ENCODE peak calls at places on chromosomes 4 and X, in five cellular contexts. C, L, A, S and D are unnamed samples.

GRCh38 chr4:2247128-2248043 is 5.5 kb upstream of the HAUS3 start:
- DNase-seq in L (no peak), A (peak), C (no peak), S (no peak), D (peak)

GRCh38 chr4:120869511-120870278 is 52.8 kb downstream of the PRDM5 start:
- DNase-seq in L (no peak), S (peak), C (no peak), A (no peak), D (no peak)

GRCh38 chrX:12912786-12913185 is 6.4 kb downstream of the TLR8 start:
- DNase-seq in C (no peak), L (no peak), S (no peak), A (no peak), D (no peak)

GRCh38 chrX:113759422-113759821 is 824.5 kb upstream of the HTR2C start:
- DNase-seq in A (no peak), L (no peak), C (no peak), S (no peak), D (no peak)

GRCh38 chrX:40148439-40149285 is 50.9 kb upstream of the BCOR start:
- DNase-seq in C (no peak), L (no peak), A (no peak), S (no peak), D (no peak)

GRCh38 chr4:100366213-100366612 is 151.6 kb downstream of the EMCN start:
- DNase-seq in L (no peak), A (no peak), S (no peak), C (no peak), D (no peak)

GRCh38 chrX:149004936-149005335 is 500.2 kb downstream of the IDS start:
- DNase-seq in S (no peak), C (no peak), L (no peak), A (no peak), D (no peak)

GRCh38 chrX:54208531-54208930 is 25.5 kb upstream of the FAM120C start:
- DNase-seq in C (no peak), A (no peak), S (no peak), L (no peak), D (no peak)

GRCh38 chr4:61086979-61087378 is 113.1 kb upstream of the ADGRL3 start:
- DNase-seq in C (no peak), L (no peak), A (no peak), S (no peak), D (no peak)

GRCh38 chr4:188596027-188596426 is 456.8 kb downstream of the TRIML1 start:
- DNase-seq in C (peak), A (no peak), S (no peak), L (no peak), D (no peak)

GRCh38 chr4:66688674-66689073 is 856.6 kb downstream of the CENPC start:
- DNase-seq in L (peak), S (no peak), C (no peak), A (no peak), D (no peak)

GRCh38 chrX:82141942-82142341 is 940.0 kb downstream of the SH3BGRL start:
- DNase-seq in C (no peak), A (no peak), L (no peak), S (no peak), D (no peak)

GRCh38 chr4:87066403-87067119 is 131.8 kb downstream of the AFF1 start:
- DNase-seq in C (no peak), S (no peak), L (no peak), A (no peak), D (no peak)

GRCh38 chr4:110106946-110107325 is 91.5 kb downstream of the ELOVL6 start:
- DNase-seq in C (no peak), L (peak), S (no peak), A (no peak), D (no peak)

GRCh38 chr4:156495836-156496235 is 475.8 kb downstream of the PDGFC start:
- DNase-seq in C (no peak), A (no peak), S (no peak), L (no peak), D (no peak)

GRCh38 chr4:113564493-113564892 is 197.0 kb downstream of the CAMK2D start:
- DNase-seq in S (no peak), C (no peak), A (no peak), L (no peak), D (no peak)

GRCh38 chr4:61638600-61638999 is 438.5 kb downstream of the ADGRL3 start:
- DNase-seq in C (peak), L (no peak), S (no peak), A (no peak), D (no peak)

GRCh38 chrX:153736871-153737441 is 12.3 kb downstream of the ABCD1 start:
- DNase-seq in A (no peak), S (no peak), C (no peak), L (no peak), D (no peak)

GRCh38 chr4:28916585-28916984 is 1803.6 kb upstream of the PCDH7 start:
- DNase-seq in S (no peak), L (no peak), A (no peak), C (no peak), D (no peak)

GRCh38 chr4:28921886-28922285 is 1798.3 kb upstream of the PCDH7 start:
- DNase-seq in C (no peak), L (no peak), A (no peak), S (no peak), D (no peak)

DNA sequence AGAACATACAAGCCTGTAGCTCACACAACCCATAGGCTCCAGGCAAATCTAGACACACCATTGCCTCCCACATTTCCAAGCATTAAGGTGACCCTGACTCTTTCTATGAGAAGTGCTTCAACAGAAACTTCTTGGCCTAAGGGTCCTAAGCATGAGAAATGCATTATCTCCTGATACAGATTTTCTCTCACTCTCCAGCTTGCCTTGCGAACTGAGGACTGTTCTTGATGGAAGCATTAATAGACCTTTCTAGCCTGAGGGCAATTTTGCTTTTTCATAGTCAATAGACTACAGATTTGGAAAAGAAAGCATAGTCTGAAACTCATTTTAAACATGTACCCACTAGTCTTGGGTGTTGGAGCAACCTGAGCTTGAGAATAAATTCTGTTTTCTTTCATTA is 1801.3 kb upstream of the PCDH7 start:
- DNase-seq in A (no peak), S (no peak), C (no peak), L (no peak), D (no peak)
- H3K4me3 ChIP-seq in A (no peak), S (no peak), C (no peak), L (no peak), D (no peak)

GRCh38 chr4:75484195-75484594 is 30.0 kb downstream of the RCHY1 start:
- DNase-seq in C (no peak), A (no peak), S (no peak), L (no peak), D (no peak)
- H3K4me3 ChIP-seq in C (no peak), A (no peak), S (no peak), L (no peak), D (no peak)

GRCh38 chrX:106940068-106940467 is 19.9 kb downstream of the CLDN2 start:
- DNase-seq in A (no peak), C (no peak), S (no peak), L (no peak), D (no peak)
- H3K4me3 ChIP-seq in A (no peak), C (no peak), S (no peak), L (no peak), D (no peak)

DNA sequence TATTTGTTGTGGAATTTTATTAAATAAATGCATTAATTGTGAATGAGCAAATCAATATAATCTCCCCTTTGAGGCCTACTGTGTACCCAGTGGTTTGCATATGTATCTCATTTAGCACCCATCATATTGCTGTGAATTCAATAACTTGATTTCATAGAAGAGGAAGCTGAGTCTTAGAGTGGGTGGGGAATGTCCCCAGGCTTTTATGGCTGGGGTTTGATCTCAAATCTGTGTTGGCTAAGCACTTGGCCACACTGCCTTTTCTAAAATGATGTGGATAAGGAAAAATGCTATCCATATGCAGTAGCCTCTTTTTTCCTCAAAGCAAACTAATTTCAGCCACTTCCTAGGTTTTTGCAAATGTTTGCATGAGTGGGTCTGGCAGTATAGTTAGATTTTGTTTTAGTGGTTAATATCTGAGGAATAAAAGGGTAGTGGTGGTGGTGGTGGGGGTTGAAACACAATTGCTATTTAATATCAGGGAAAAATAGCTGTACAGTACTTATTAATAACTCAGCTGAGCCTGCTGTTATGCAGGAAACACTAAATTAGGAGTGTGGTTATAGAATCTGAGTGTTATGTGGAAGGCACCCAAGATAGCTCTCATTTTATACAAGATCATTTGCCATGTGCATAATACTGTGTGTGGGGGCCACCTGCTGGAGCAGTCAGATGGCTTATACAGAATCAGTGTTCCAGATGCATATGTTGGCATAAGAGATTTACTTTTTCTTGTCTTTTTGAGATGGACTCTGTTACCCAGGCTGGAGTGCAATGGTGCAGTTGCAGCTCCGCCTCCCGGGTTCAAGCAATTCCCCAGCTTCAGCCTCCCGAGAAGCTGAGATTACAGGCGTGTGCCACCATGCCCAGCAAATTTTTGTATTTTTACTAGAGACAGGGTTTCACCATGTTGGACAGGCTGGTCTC is 108.0 kb downstream of the TMEM131L start:
- DNase-seq in C (peak), L (peak), S (peak), A (peak), D (no peak)
- H3K4me3 ChIP-seq in C (no peak), L (no peak), S (no peak), A (no peak), D (no peak)

DNA sequence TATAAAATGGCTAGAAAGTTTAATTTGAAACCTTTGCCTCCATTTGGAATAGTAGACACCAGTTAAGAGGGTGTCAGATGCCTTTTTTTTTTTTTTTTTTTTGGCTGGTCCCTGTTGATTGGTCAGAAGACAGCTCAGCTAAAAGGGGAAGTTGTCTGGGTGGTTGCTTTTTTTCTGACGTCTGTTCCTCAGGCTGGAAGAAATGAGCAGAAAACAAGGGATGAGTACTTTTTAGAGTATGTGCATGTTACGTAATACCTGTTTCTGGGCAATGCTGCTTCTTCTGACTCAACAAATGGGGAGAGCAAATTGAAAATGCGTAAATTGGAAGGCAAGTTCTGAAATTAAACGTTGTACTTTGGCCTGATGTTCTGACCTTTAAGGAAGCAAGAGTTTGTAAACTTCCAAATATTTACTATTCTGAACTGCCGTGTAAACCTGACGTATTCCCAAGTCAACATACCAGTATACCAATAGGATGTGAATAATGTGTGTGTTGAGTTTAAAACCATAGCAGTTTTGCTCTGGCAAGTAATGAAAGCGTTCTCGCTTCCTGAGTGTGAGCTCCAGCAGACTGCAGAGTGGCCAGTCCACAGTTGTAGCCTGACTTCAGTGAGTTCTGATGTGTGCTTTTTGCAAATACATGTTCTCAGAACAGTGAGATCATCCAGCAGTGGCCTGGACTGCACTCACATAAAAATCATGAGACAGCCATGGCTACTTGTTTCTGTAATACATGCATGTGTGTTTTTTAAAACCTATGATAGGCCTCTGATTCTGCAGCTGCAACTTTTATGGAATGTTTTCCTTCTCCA is 1.7 kb downstream of the SAT1 start:
- DNase-seq in A (peak), C (no peak), L (peak), S (no peak), D (peak)
- H3K4me3 ChIP-seq in A (peak), C (peak), L (peak), S (peak), D (peak)